ENCODE peak calls at places on chromosomes 12 and 14, in ten cellular contexts. N is AG20443; A is stimulated activated naive CD4-positive, alpha-beta T cell; Y is trophoblast cell; V is bronchial epithelial cell; S is iris pigment epithelial cell; J is neural progenitor cell; M is amniotic stem cell; B is NCI-H345; I is cardiac muscle cell. T is an unnamed sample.

GRCh38 chr14:90678420-90678819 is 137.8 kb downstream of the TTC7B start:
- DNase-seq in N (no peak), A (no peak), Y (no peak), V (peak), S (peak), J (no peak), M (peak), B (no peak), I (peak), T (no peak)

GRCh38 chr12:63989301-63989845 is 144.9 kb downstream of the SRGAP1 start:
- DNase-seq in N (no peak), A (no peak), Y (no peak), V (no peak), S (peak), J (no peak), M (no peak), B (peak), I (peak), T (no peak)

GRCh38 chr14:43243168-43243567 is 1263.9 kb downstream of the FSCB start:
- DNase-seq in N (no peak), A (no peak), Y (no peak), V (no peak), S (no peak), J (no peak), M (no peak), B (no peak), I (no peak), T (no peak)

GRCh38 chr14:89508863-89509262 is 91.8 kb upstream of the FOXN3 start:
- DNase-seq in N (no peak), A (no peak), Y (no peak), V (no peak), S (no peak), J (no peak), M (no peak), B (no peak), I (no peak), T (no peak)

GRCh38 chr14:73741386-73741875 is 27.2 kb upstream of the PNMA1 start:
- DNase-seq in N (peak), A (peak), Y (no peak), V (peak), S (peak), J (peak), M (no peak), B (no peak), I (peak), T (peak)

GRCh38 chr12:127991408-127991940 is 275.5 kb upstream of the TMEM132C start:
- DNase-seq in N (no peak), A (no peak), Y (no peak), V (no peak), S (no peak), J (no peak), M (no peak), B (no peak), I (no peak), T (no peak)

GRCh38 chr12:75943730-75944096 is 87.9 kb downstream of the PHLDA1 start:
- DNase-seq in N (no peak), A (no peak), Y (no peak), V (no peak), S (peak), J (no peak), M (no peak), B (no peak), I (no peak), T (no peak)

GRCh38 chr14:71466251-71466650 is 466.0 kb upstream of the RGS6 start:
- DNase-seq in N (no peak), A (no peak), Y (no peak), V (no peak), S (no peak), J (no peak), M (no peak), B (no peak), I (no peak), T (no peak)

GRCh38 chr14:45068396-45068795 is 15.5 kb upstream of the PRPF39 start:
- DNase-seq in N (no peak), A (no peak), Y (peak), V (no peak), S (no peak), J (no peak), M (no peak), B (no peak), I (no peak), T (no peak)

GRCh38 chr12:6069452-6070093 is 54.9 kb downstream of the VWF start:
- DNase-seq in N (peak), A (peak), Y (peak), V (peak), S (peak), J (no peak), M (peak), B (no peak), I (peak), T (no peak)

GRCh38 chr12:31876568-31877424 is 82.4 kb upstream of the RESF1 start:
- DNase-seq in N (no peak), A (no peak), Y (no peak), V (no peak), S (no peak), J (no peak), M (no peak), B (no peak), I (no peak), T (no peak)

GRCh38 chr12:68915055-68915454 is 17.9 kb downstream of the CPM start:
- DNase-seq in N (peak), A (no peak), Y (no peak), V (peak), S (peak), J (no peak), M (peak), B (no peak), I (peak), T (no peak)

GRCh38 chr14:90556050-90556477 is 159.2 kb downstream of the CALM1 start:
- DNase-seq in N (no peak), A (no peak), Y (no peak), V (no peak), S (no peak), J (peak), M (no peak), B (no peak), I (no peak), T (no peak)

GRCh38 chr14:57617510-57617909 is 123.9 kb upstream of the CCDC198 start:
- DNase-seq in N (no peak), A (no peak), Y (no peak), V (no peak), S (no peak), J (no peak), M (no peak), B (no peak), I (no peak), T (no peak)

GRCh38 chr12:51546102-51546501 is 44.9 kb upstream of the SCN8A start:
- DNase-seq in N (no peak), A (no peak), Y (no peak), V (no peak), S (no peak), J (no peak), M (no peak), B (no peak), I (no peak), T (no peak)

GRCh38 chr14:102081231-102082080 is 5.4 kb downstream of the HSP90AA1 start:
- DNase-seq in N (no peak), A (no peak), Y (no peak), V (no peak), S (no peak), J (no peak), M (no peak), B (no peak), I (no peak), T (no peak)

GRCh38 chr14:94018308-94018707 is 7.8 kb upstream of the OTUB2 start:
- DNase-seq in N (no peak), A (no peak), Y (peak), V (no peak), S (no peak), J (no peak), M (no peak), B (no peak), I (no peak), T (no peak)

GRCh38 chr12:75699251-75699650 is 187.8 kb upstream of the KRR1 start:
- DNase-seq in N (no peak), A (no peak), Y (no peak), V (no peak), S (no peak), J (no peak), M (no peak), B (no peak), I (no peak), T (no peak)

GRCh38 chr14:23301288-23301968 is 1.2 kb downstream of the PPP1R3E start:
- DNase-seq in N (peak), A (peak), Y (peak), V (peak), S (peak), J (peak), M (peak), B (peak), I (peak), T (peak)

GRCh38 chr14:96805906-96806305 is 8.7 kb downstream of the VRK1 start:
- DNase-seq in N (no peak), A (no peak), Y (no peak), V (no peak), S (no peak), J (no peak), M (no peak), B (peak), I (no peak), T (no peak)

T was measured in effector CD4-positive, alpha-beta T cell.